ENCODE peak calls at places on chromosomes 11 and 22, in five cellular contexts. D, C, U, W and Q are unnamed samples.
A peak's percentile ranks its signal among the peaks of the same experiment; 100 is the strongest.

GRCh38 chr11:105000797-105001196 is 22.2 kb downstream of the CASP5 start:
- DNase-seq in D (peak; percentile 44), U (peak; percentile 20), C (no peak), W (no peak), Q (peak; percentile 25)

GRCh38 chr11:40188848-40189247 is 1270.6 kb downstream of the LRRC4C start:
- DNase-seq in U (no peak), D (no peak), W (peak; percentile 12), C (no peak), Q (no peak)

GRCh38 chr11:108394744-108395284 is 72.5 kb downstream of the C11orf65 start:
- DNase-seq in U (no peak), W (no peak), D (no peak), C (no peak), Q (peak; percentile 22)

GRCh38 chr11:109196016-109196415 is 226.0 kb upstream of the C11orf87 start:
- DNase-seq in U (no peak), W (no peak), D (no peak), C (no peak), Q (no peak)

GRCh38 chr11:125591659-125592304 is 870 bp upstream of the STT3A start:
- DNase-seq in C (peak; percentile 26), U (no peak), D (peak; percentile 54), W (peak; percentile 10), Q (peak; percentile 54)

GRCh38 chr11:128965485-128965884 is 22.8 kb upstream of the TP53AIP1 start:
- DNase-seq in C (no peak), U (no peak), W (no peak), D (no peak), Q (no peak)

GRCh38 chr11:92880391-92880790 is 89.1 kb upstream of the MTNR1B start:
- DNase-seq in W (no peak), D (no peak), U (no peak), C (no peak), Q (no peak)

GRCh38 chr11:29173660-29174062 is 843.2 kb downstream of the KCNA4 start:
- DNase-seq in W (peak; percentile 2), C (no peak), D (no peak), U (no peak), Q (no peak)

GRCh38 chr11:18313985-18314763 is 7.8 kb downstream of the HPS5 start:
- DNase-seq in W (no peak), U (no peak), C (no peak), D (peak; percentile 45), Q (no peak)

GRCh38 chr11:35623708-35624168 is 5.5 kb downstream of the FJX1 start:
- DNase-seq in D (no peak), W (no peak), C (no peak), U (no peak), Q (no peak)

GRCh38 chr11:98630736-98631135 is 390.0 kb upstream of the CNTN5 start:
- DNase-seq in U (no peak), C (no peak), W (no peak), D (no peak), Q (no peak)

GRCh38 chr11:12086271-12087074 is 23.9 kb upstream of the MICAL2 start:
- DNase-seq in W (peak; percentile 37), D (peak; percentile 85), U (no peak), C (peak; percentile 79), Q (no peak)

GRCh38 chr22:37640591-37641250 is 1.3 kb downstream of the SH3BP1 start:
- DNase-seq in W (no peak), D (no peak), U (no peak), C (no peak), Q (peak; percentile 60)

GRCh38 chr22:31093956-31094622 is 13.0 kb downstream of the SMTN start:
- DNase-seq in W (no peak), D (peak; percentile 50), C (peak; percentile 92), U (no peak), Q (no peak)

GRCh38 chr22:40524392-40525249 is 111.9 kb downstream of the MRTFA start:
- DNase-seq in U (no peak), C (no peak), D (no peak), W (peak; percentile 19), Q (no peak)

GRCh38 chr22:45308624-45309421 is 911 bp upstream of the FAM118A start:
- DNase-seq in D (no peak), W (no peak), C (no peak), U (no peak), Q (peak; percentile 52)

GRCh38 chr11:64772318-64773018 is 5.9 kb downstream of the SF1 start:
- DNase-seq in W (no peak), C (no peak), U (no peak), D (no peak), Q (no peak)

GRCh38 chr11:19779740-19780139 is 67.1 kb downstream of the NAV2 start:
- DNase-seq in U (no peak), W (no peak), D (no peak), C (no peak), Q (no peak)

GRCh38 chr11:43278302-43278956 is 33.4 kb upstream of the API5 start:
- DNase-seq in C (no peak), D (no peak), U (no peak), W (peak; percentile 54), Q (peak; percentile 5)

GRCh38 chr11:114953039-114953438 is 274.7 kb downstream of the NXPE2 start:
- DNase-seq in C (no peak), W (no peak), D (no peak), U (no peak), Q (no peak)

GRCh38 chr11:92384316-92384715 is 159.7 kb downstream of the FAT3 start:
- DNase-seq in C (no peak), U (no peak), D (no peak), W (no peak), Q (no peak)

GRCh38 chr11:62546244-62546936 is at the start of gene AHNAK:
- DNase-seq in C (peak; percentile 88), W (no peak), D (peak; percentile 93), U (no peak), Q (peak; percentile 77)

GRCh38 chr11:47161134-47161854 is 15.4 kb downstream of the ARFGAP2 start:
- DNase-seq in C (peak; percentile 62), D (no peak), U (peak; percentile 89), W (peak; percentile 63), Q (peak; percentile 68)

GRCh38 chr22:22558972-22559603 is at the start of gene PRAME:
- DNase-seq in U (peak; percentile 39), W (peak; percentile 79), C (no peak), D (peak; percentile 60), Q (peak; percentile 45)

GRCh38 chr11:90179923-90180322 is 42.9 kb downstream of the CHORDC1 start:
- DNase-seq in U (no peak), C (no peak), W (no peak), D (no peak), Q (no peak)

GRCh38 chr22:17920145-17920605 is 104.2 kb downstream of the MICAL3 start:
- DNase-seq in D (peak; percentile 61), W (peak; percentile 70), U (no peak), C (no peak), Q (peak; percentile 71)

GRCh38 chr11:97683733-97684132 is 1293.9 kb downstream of the JRKL start:
- DNase-seq in U (peak; percentile 48), D (no peak), C (no peak), W (peak; percentile 10), Q (no peak)

GRCh38 chr11:35615911-35616900 is 2.1 kb upstream of the FJX1 start:
- DNase-seq in C (no peak), U (no peak), W (peak; percentile 27), D (no peak), Q (peak; percentile 53)

GRCh38 chr11:66068154-66068821 is 1.8 kb upstream of the PACS1 start:
- DNase-seq in W (peak; percentile 57), U (peak; percentile 67), C (peak; percentile 55), D (peak; percentile 79), Q (peak; percentile 64)

GRCh38 chr11:65150513-65151271 is 16.4 kb upstream of the SYVN1 start:
- DNase-seq in W (peak; percentile 40), C (peak; percentile 99), D (peak; percentile 93), U (no peak), Q (peak; percentile 92)

GRCh38 chr22:39994566-39995345 is at the start of gene FAM83F:
- DNase-seq in D (no peak), W (no peak), U (no peak), C (no peak), Q (peak; percentile 81)

GRCh38 chr11:32071811-32072210 is 19.1 kb upstream of the RCN1 start:
- DNase-seq in C (no peak), W (peak; percentile 11), U (no peak), D (no peak), Q (no peak)

GRCh38 chr22:32574957-32575893 is 100.6 kb downstream of the FBXO7 start:
- DNase-seq in U (no peak), D (no peak), C (no peak), W (no peak), Q (no peak)

DNA sequence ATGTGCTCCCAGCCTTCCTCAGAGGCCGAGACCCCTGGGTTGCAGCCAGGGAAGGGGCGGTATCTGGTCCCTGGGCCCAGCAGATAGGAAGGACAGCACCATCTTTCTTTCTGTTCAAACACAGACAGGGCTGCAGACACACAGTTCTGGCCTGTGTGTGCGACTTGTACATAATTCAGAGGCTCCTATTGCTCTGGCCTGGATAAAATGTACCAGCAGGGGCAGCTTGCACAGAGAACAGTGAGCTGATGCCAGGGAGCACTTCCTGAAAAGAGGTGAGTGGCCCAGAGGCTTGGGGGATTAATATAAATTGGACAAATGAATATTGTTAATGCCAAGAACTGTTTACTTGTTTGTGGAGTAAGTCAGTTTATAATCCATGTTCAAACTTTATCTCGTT is 16.5 kb downstream of the GDPD5 start:
- DNase-seq in W (no peak), D (no peak), U (no peak), C (no peak), Q (no peak)
- H3K27ac ChIP-seq in W (no peak overlapping the region), D (no peak overlapping the region), U (no peak overlapping the region), C (no peak overlapping the region), Q (no peak overlapping the region)

DNA sequence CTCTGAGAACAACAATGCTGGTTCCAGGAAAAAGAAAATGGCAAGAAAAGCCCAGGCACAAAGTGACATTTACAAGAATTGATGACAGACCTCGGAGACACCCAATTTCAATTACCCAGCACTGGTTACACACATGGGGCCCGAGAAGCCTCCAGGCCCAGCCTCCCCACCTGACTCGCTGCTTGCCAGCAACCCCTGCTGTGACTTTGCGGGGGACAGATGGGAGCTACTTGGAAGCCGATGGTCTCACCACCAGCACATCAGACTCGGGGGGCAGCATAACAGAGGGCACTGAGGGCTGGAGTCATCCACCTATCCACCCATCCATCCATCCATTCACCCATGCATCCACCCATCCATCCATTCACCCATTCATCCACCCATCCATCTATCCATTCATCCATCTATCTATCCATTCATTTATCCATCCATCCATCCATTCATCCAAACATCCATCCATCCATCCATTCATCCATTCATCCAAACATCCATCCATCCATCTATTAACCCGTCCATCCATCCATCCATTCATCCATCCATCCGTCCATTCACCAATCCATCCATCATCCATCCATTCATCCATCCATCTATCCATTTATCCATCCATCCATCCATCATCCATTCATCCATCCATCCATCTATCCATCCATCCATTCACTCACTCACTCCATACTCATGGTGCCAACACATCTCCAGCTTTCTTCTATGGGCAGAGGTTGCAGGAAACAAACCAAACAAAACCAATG is 567.6 kb downstream of the BRD1 start:
- DNase-seq in C (no peak), U (no peak), D (no peak), W (no peak), Q (no peak)
- H3K9me3 ChIP-seq in C (no peaks in the 10 kb centered on the region), U (peaks cover 35% of the 10 kb centered on the region), D (no peaks in the 10 kb centered on the region), W (no peaks in the 10 kb centered on the region), Q (no peaks in the 10 kb centered on the region)

GRCh38 chr22:25900390-25900789 is 158.4 kb downstream of the MYO18B start:
- DNase-seq in C (no peak), U (no peak), D (no peak), W (no peak), Q (no peak)
- H3K36me3 ChIP-seq in C (no peaks in the 10 kb centered on the region), U (no peaks in the 10 kb centered on the region), D (peaks cover 14% of the 10 kb centered on the region), W (no peaks in the 10 kb centered on the region), Q (no peaks in the 10 kb centered on the region)

DNA sequence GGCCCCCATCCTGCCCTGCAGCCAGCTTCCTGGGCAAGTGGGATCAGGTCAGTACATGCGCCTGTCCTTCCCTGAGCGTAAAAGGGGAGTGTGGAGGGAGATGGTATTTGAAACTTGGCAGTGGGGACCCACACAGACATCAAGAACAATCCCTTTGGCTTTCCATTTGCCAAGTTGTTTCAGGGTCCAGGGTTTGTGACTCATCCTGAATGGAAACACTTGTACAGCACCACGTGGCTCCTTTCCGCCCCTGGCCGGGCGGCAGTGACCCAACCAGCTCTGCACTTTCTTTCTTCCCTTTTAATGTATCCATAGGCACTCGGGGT is 190.1 kb downstream of the SNX19 start:
- DNase-seq in W (no peak), D (peak; percentile 65), U (no peak), C (peak; percentile 19), Q (peak; percentile 10)
- H3K27ac ChIP-seq in W (no peak overlapping the region), D (no peak overlapping the region), U (no peak overlapping the region), C (no peak overlapping the region), Q (no peak overlapping the region)